ENCODE peak calls at places on chromosome 19, in five cellular contexts. E is frontal cortex, K is thyroid gland, R is nephron progenitor cell, C is NCI-H2029. Y is an unnamed sample.

GRCh38 chr19:7652061-7652641 is 15.2 kb downstream of the STXBP2 start:
- DNase-seq in R (peak; percentile 92), C (peak; percentile 92), K (peak; percentile 72), E (peak; percentile 73), Y (peak; percentile 88)

GRCh38 chr19:54207908-54208783 is 7.5 kb downstream of the RPS9 start:
- DNase-seq in C (peak; percentile 57), R (no peak), E (no peak), K (peak; percentile 24), Y (peak; percentile 74)

GRCh38 chr19:5036733-5037681 is 68.1 kb downstream of the KDM4B start:
- DNase-seq in E (peak; percentile 70), R (no peak), C (peak; percentile 26), K (no peak), Y (peak; percentile 70)

GRCh38 chr19:34655651-34656050 is 21.3 kb downstream of the SCGB2B2 start:
- DNase-seq in K (no peak), R (no peak), E (no peak), C (no peak), Y (no peak)

GRCh38 chr19:751501-752341 is 809 bp downstream of the MISP start:
- DNase-seq in C (no peak), R (no peak), K (no peak), E (no peak), Y (no peak)

GRCh38 chr19:55580628-55581144 is at the start of gene ZNF579:
- DNase-seq in R (peak; percentile 82), C (peak; percentile 89), K (peak; percentile 85), E (peak; percentile 88), Y (peak; percentile 89)

GRCh38 chr19:42424345-42424707 is 2.9 kb downstream of the LIPE start:
- DNase-seq in K (no peak), E (no peak), C (no peak), R (no peak), Y (no peak)

GRCh38 chr19:33022472-33023116 is 42.1 kb downstream of the RHPN2 start:
- DNase-seq in C (peak; percentile 54), E (no peak), K (no peak), R (peak; percentile 23), Y (no peak)

GRCh38 chr19:40217027-40217810 is 965 bp downstream of the TTC9B start:
- DNase-seq in C (peak; percentile 83), K (peak; percentile 84), R (peak; percentile 37), E (no peak), Y (peak; percentile 65)

GRCh38 chr19:39506944-39507714 is 7.8 kb upstream of the SELENOV start:
- DNase-seq in R (peak; percentile 81), C (peak; percentile 23), E (peak; percentile 71), K (peak; percentile 42), Y (peak; percentile 63)

GRCh38 chr19:4201798-4202197 is 19.3 kb downstream of the ANKRD24 start:
- DNase-seq in E (no peak), C (no peak), R (no peak), K (no peak), Y (peak; percentile 13)

GRCh38 chr19:31501427-31502195 is 152.4 kb upstream of the TSHZ3 start:
- DNase-seq in R (no peak), K (no peak), C (no peak), E (no peak), Y (no peak)

GRCh38 chr19:48372904-48373303 is 8.7 kb downstream of the SYNGR4 start:
- DNase-seq in R (no peak), C (peak; percentile 26), E (no peak), K (peak; percentile 31), Y (no peak)

GRCh38 chr19:10736916-10737551 is 19.2 kb downstream of the DNM2 start:
- DNase-seq in K (peak; percentile 67), E (no peak), R (no peak), C (no peak), Y (no peak)

GRCh38 chr19:30097746-30098280 is 155.8 kb downstream of the URI1 start:
- DNase-seq in E (no peak), C (no peak), R (no peak), K (no peak), Y (no peak)

GRCh38 chr19:32767951-32768679 is 48.5 kb downstream of the TDRD12 start:
- DNase-seq in E (no peak), R (no peak), C (no peak), K (no peak), Y (no peak)

GRCh38 chr19:46190489-46190888 is 39.1 kb upstream of the IGFL1 start:
- DNase-seq in R (no peak), C (no peak), E (no peak), K (no peak), Y (no peak)

Y was measured in right cardiac atrium.